ENCODE peak calls at places on chromosomes 7 and 10, in six cellular contexts. Y is adipocyte, O is stomach, J is M059J, V is neural progenitor cell, D is GM23248. U is an unnamed sample.

GRCh38 chr7:73681031-73681430 is 2.2 kb downstream of the DNAJC30 start:
- DNase-seq in V (no peak), D (peak), J (peak), Y (peak), O (no peak), U (no peak)

GRCh38 chr10:97153276-97153850 is 32.4 kb downstream of the SLIT1 start:
- DNase-seq in J (no peak), O (no peak), D (no peak), Y (peak), V (no peak), U (no peak)

GRCh38 chr10:132676193-132676891 is 109.6 kb downstream of the NKX6-2 start:
- DNase-seq in J (no peak), V (no peak), D (no peak), Y (no peak), O (peak), U (no peak)

GRCh38 chr7:19623676-19624075 is 85.2 kb downstream of the POLR1F start:
- DNase-seq in Y (peak), D (no peak), J (no peak), O (no peak), V (no peak), U (no peak)

GRCh38 chr7:6589829-6590644 is at the start of gene INTS15:
- DNase-seq in Y (peak), D (peak), V (peak), J (peak), O (peak), U (peak)

GRCh38 chr10:9875353-9875752 is 1142.3 kb upstream of the CELF2 start:
- DNase-seq in O (no peak), V (no peak), Y (no peak), J (no peak), D (no peak), U (no peak)

GRCh38 chr7:30914611-30915601 is 3.3 kb downstream of the AQP1 start:
- DNase-seq in D (peak), V (no peak), O (no peak), J (peak), Y (peak), U (no peak)

GRCh38 chr10:110209399-110209925 is 2.1 kb downstream of the MXI1 start:
- DNase-seq in J (peak), V (peak), Y (peak), O (no peak), D (peak), U (peak)

GRCh38 chr7:143263266-143264195 is at the start of gene GSTK1:
- DNase-seq in Y (peak), O (peak), D (peak), J (peak), V (peak), U (peak)

GRCh38 chr10:120477006-120477722 is 20.1 kb downstream of the PLPP4 start:
- DNase-seq in O (no peak), V (no peak), J (peak), Y (peak), D (peak), U (no peak)

GRCh38 chr7:76509931-76510877 is at the start of gene UPK3B:
- DNase-seq in J (peak), Y (no peak), O (no peak), V (peak), D (peak), U (peak)